ENCODE peak calls at places on chromosomes 6 and 20, in seven cellular contexts. One of them, this sample, is unnamed.

GRCh38 chr6:110412258-110412839 is 3.0 kb downstream of the DDO start:
- DNase-seq in IMR-90: no peak
- DNase-seq in H9: no peak
- DNase-seq in trophoblast cell: no peak
- DNase-seq in neuronal stem cell: no peak
- DNase-seq in mesendoderm: peak
- DNase-seq in H1: no peak
- DNase-seq in this sample: no peak

GRCh38 chr6:84095156-84095555 is 61.6 kb downstream of the MRAP2 start:
- DNase-seq in mesendoderm: no peak
- DNase-seq in IMR-90: no peak
- DNase-seq in H1: no peak
- DNase-seq in trophoblast cell: no peak
- DNase-seq in neuronal stem cell: no peak
- DNase-seq in H9: no peak
- DNase-seq in this sample: no peak

GRCh38 chr6:145310116-145310515 is 425.2 kb downstream of the EPM2A start:
- DNase-seq in mesendoderm: no peak
- DNase-seq in H1: no peak
- DNase-seq in H9: no peak
- DNase-seq in neuronal stem cell: no peak
- DNase-seq in IMR-90: peak
- DNase-seq in trophoblast cell: peak
- DNase-seq in this sample: peak

GRCh38 chr6:15308445-15309213 is 62.8 kb downstream of the JARID2 start:
- DNase-seq in H1: no peak
- DNase-seq in mesendoderm: peak
- DNase-seq in neuronal stem cell: no peak
- DNase-seq in IMR-90: peak
- DNase-seq in H9: no peak
- DNase-seq in trophoblast cell: no peak
- DNase-seq in this sample: peak

GRCh38 chr6:116682334-116682712 is 1.3 kb downstream of the KPNA5 start:
- DNase-seq in trophoblast cell: peak
- DNase-seq in H9: no peak
- DNase-seq in IMR-90: peak
- DNase-seq in H1: no peak
- DNase-seq in neuronal stem cell: no peak
- DNase-seq in mesendoderm: peak
- DNase-seq in this sample: peak

GRCh38 chr20:43379239-43379917 is 78.3 kb upstream of the SRSF6 start:
- DNase-seq in trophoblast cell: peak
- DNase-seq in H1: no peak
- DNase-seq in mesendoderm: no peak
- DNase-seq in neuronal stem cell: no peak
- DNase-seq in H9: no peak
- DNase-seq in IMR-90: peak
- DNase-seq in this sample: no peak

GRCh38 chr6:1790684-1791083 is 181.0 kb downstream of the FOXC1 start:
- DNase-seq in neuronal stem cell: no peak
- DNase-seq in trophoblast cell: no peak
- DNase-seq in H1: no peak
- DNase-seq in H9: no peak
- DNase-seq in mesendoderm: no peak
- DNase-seq in IMR-90: no peak
- DNase-seq in this sample: no peak

GRCh38 chr20:56808119-56808725 is 179.1 kb downstream of the TFAP2C start:
- DNase-seq in IMR-90: no peak
- DNase-seq in neuronal stem cell: no peak
- DNase-seq in H9: no peak
- DNase-seq in trophoblast cell: no peak
- DNase-seq in mesendoderm: no peak
- DNase-seq in H1: no peak
- DNase-seq in this sample: no peak

GRCh38 chr6:2790588-2790987 is 25.4 kb downstream of the WRNIP1 start:
- DNase-seq in H1: no peak
- DNase-seq in neuronal stem cell: no peak
- DNase-seq in IMR-90: peak
- DNase-seq in trophoblast cell: peak
- DNase-seq in mesendoderm: peak
- DNase-seq in H9: peak
- DNase-seq in this sample: peak

GRCh38 chr6:135514706-135515105 is 17.2 kb upstream of the AHI1 start:
- DNase-seq in neuronal stem cell: no peak
- DNase-seq in IMR-90: no peak
- DNase-seq in H9: no peak
- DNase-seq in mesendoderm: peak
- DNase-seq in trophoblast cell: no peak
- DNase-seq in H1: no peak
- DNase-seq in this sample: no peak

GRCh38 chr6:168037856-168038255 is 40.4 kb downstream of the KIF25 start:
- DNase-seq in H9: no peak
- DNase-seq in H1: no peak
- DNase-seq in IMR-90: no peak
- DNase-seq in trophoblast cell: peak
- DNase-seq in mesendoderm: no peak
- DNase-seq in neuronal stem cell: no peak
- DNase-seq in this sample: no peak

GRCh38 chr6:168648240-168648639 is 207.3 kb downstream of the SMOC2 start:
- DNase-seq in IMR-90: no peak
- DNase-seq in H9: no peak
- DNase-seq in H1: no peak
- DNase-seq in mesendoderm: no peak
- DNase-seq in neuronal stem cell: no peak
- DNase-seq in trophoblast cell: peak
- DNase-seq in this sample: no peak

GRCh38 chr6:31402324-31403282 is 792 bp upstream of the MICA start:
- DNase-seq in mesendoderm: peak
- DNase-seq in neuronal stem cell: no peak
- DNase-seq in H1: no peak
- DNase-seq in H9: no peak
- DNase-seq in trophoblast cell: no peak
- DNase-seq in IMR-90: no peak
- DNase-seq in this sample: peak

GRCh38 chr6:16803294-16804006 is 42.2 kb upstream of the ATXN1 start:
- DNase-seq in trophoblast cell: no peak
- DNase-seq in IMR-90: peak
- DNase-seq in H1: peak
- DNase-seq in H9: peak
- DNase-seq in neuronal stem cell: no peak
- DNase-seq in mesendoderm: peak
- DNase-seq in this sample: peak

GRCh38 chr20:37330316-37330715 is 15.6 kb upstream of the SRC start:
- DNase-seq in trophoblast cell: no peak
- DNase-seq in H1: no peak
- DNase-seq in mesendoderm: no peak
- DNase-seq in IMR-90: no peak
- DNase-seq in H9: no peak
- DNase-seq in neuronal stem cell: no peak
- DNase-seq in this sample: no peak

GRCh38 chr6:106197441-106197840 is 111.3 kb downstream of the PRDM1 start:
- DNase-seq in neuronal stem cell: no peak
- DNase-seq in H1: no peak
- DNase-seq in trophoblast cell: no peak
- DNase-seq in H9: no peak
- DNase-seq in mesendoderm: no peak
- DNase-seq in IMR-90: no peak
- DNase-seq in this sample: no peak

GRCh38 chr6:140441256-140441655 is 1066.8 kb upstream of the CITED2 start:
- DNase-seq in trophoblast cell: peak
- DNase-seq in H1: no peak
- DNase-seq in neuronal stem cell: peak
- DNase-seq in mesendoderm: peak
- DNase-seq in IMR-90: peak
- DNase-seq in H9: peak
- DNase-seq in this sample: peak

GRCh38 chr6:82057846-82058554 is 189.5 kb downstream of the IBTK start:
- DNase-seq in IMR-90: peak
- DNase-seq in H9: no peak
- DNase-seq in neuronal stem cell: no peak
- DNase-seq in mesendoderm: no peak
- DNase-seq in trophoblast cell: no peak
- DNase-seq in H1: no peak
- DNase-seq in this sample: no peak

GRCh38 chr6:155181498-155181897 is 82.3 kb upstream of the CLDN20 start:
- DNase-seq in neuronal stem cell: no peak
- DNase-seq in IMR-90: no peak
- DNase-seq in trophoblast cell: peak
- DNase-seq in H1: no peak
- DNase-seq in mesendoderm: no peak
- DNase-seq in H9: no peak
- DNase-seq in this sample: no peak
- H3K27ac ChIP-seq in neuronal stem cell: no peak
- H3K27ac ChIP-seq in IMR-90: no peak
- H3K27ac ChIP-seq in trophoblast cell: no peak
- H3K27ac ChIP-seq in H1: no peak
- H3K27ac ChIP-seq in mesendoderm: no peak
- H3K27ac ChIP-seq in H9: no peak
- H3K27ac ChIP-seq in this sample: no peak

DNA sequence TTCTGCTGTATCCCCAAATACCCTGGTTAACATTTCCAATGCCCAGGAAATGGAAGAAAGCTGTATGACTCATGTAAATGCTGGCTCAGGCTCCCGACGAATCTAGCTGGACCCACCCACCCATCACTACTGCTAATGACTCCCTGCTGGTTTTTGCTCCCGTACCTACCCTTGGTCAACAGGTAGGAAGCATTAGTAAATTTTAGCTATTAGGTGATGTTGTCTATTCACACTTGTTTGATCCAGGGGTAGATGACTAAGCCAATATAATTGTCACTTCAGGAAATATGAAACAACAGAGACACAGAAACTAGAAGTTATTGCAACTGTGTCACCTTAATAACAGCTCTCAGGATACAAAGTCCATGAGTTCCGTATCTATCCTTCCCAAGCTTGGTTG is 94.4 kb upstream of the BEND6 start:
- DNase-seq in H9: no peak
- DNase-seq in H1: no peak
- DNase-seq in mesendoderm: peak
- DNase-seq in trophoblast cell: no peak
- DNase-seq in IMR-90: peak
- DNase-seq in neuronal stem cell: no peak
- DNase-seq in this sample: peak
- H4K8ac ChIP-seq in H9: no peak
- H4K8ac ChIP-seq in H1: no peak
- H4K8ac ChIP-seq in mesendoderm: no peak
- H4K8ac ChIP-seq in trophoblast cell: no peak
- H4K8ac ChIP-seq in IMR-90: no peak
- H4K8ac ChIP-seq in neuronal stem cell: no peak
- H4K8ac ChIP-seq in this sample: no peak

DNA sequence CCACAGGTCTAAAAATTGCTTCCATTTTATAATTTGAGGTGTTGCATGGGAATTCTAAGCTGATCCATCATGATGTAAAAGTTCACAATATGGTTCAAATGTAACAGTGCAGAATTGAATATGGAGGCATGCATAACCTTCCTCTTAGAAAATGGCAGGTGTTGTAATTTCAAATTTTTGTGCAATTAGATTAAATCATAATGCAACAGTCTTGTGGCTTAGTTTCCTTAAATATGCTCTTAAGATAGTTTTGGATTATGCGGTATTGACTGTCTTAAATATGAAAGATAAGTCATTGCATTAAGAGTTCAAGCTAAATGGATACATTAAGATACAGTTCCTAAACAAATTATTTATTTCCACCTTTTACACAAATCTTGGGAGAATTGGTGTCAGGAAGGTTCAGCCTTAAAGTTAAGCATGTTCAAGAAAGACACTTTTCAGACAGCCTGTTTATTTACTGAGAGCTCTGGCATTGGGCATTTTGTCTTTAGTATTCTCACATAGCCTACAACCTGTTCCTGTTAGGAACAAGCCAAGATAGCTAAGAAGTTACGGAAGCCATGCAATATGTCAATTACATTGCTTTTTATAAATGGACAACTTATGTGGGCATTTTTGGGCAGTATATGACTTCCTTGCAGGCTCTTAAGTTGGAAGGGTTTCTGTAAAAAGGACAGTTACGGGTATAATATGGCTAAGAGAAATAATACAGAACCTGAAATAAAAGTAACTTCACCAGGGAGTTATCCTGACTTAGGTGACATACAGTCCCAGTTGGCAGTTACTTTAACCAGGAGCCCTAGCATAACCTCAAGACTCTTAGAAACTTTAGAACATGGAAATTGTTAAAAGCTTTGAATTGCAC is 9.3 kb downstream of the SRSF3 start:
- DNase-seq in mesendoderm: no peak
- DNase-seq in trophoblast cell: no peak
- DNase-seq in neuronal stem cell: no peak
- DNase-seq in IMR-90: no peak
- DNase-seq in H1: no peak
- DNase-seq in H9: no peak
- DNase-seq in this sample: no peak
- H3K27ac ChIP-seq in mesendoderm: no peak
- H3K27ac ChIP-seq in trophoblast cell: no peak
- H3K27ac ChIP-seq in neuronal stem cell: no peak
- H3K27ac ChIP-seq in IMR-90: no peak
- H3K27ac ChIP-seq in H1: no peak
- H3K27ac ChIP-seq in H9: no peak
- H3K27ac ChIP-seq in this sample: no peak

DNA sequence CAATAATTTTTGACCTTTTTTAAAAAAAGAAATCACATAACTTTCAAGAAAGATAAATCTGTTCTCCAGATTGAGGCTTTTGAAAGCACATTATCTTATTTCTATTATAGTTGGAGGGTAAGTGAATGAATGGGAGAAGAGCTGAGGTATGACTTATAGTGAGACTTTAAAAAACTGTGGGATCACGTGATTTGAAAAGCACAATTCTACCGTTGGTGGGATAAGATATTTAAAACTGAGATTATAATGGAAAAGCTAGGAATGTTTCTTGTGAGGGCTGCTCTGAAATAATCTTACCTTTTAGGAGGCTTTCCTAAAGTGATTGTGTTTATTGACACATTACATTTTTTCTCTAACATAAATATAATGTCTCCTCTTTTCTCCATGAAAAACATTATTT is 9.5 kb upstream of the OPN5 start:
- DNase-seq in H1: no peak
- DNase-seq in mesendoderm: no peak
- DNase-seq in neuronal stem cell: no peak
- DNase-seq in H9: no peak
- DNase-seq in IMR-90: no peak
- DNase-seq in trophoblast cell: no peak
- DNase-seq in this sample: no peak
- H4K8ac ChIP-seq in H1: no peak
- H4K8ac ChIP-seq in mesendoderm: no peak
- H4K8ac ChIP-seq in neuronal stem cell: no peak
- H4K8ac ChIP-seq in H9: no peak
- H4K8ac ChIP-seq in IMR-90: no peak
- H4K8ac ChIP-seq in trophoblast cell: no peak
- H4K8ac ChIP-seq in this sample: no peak